ENCODE peak calls at places on chromosome 12, in eight cellular contexts. Q is stimulated activated CD4-positive, alpha-beta T cell treated with anti-CD3 and anti-CD28 coated beads, Interleukin-4, amount 100 ng/mL, for 48 hours; H is Daoy; T is brain microvascular endothelial cell; Y is central memory CD4-positive, alpha-beta T cell; S is SHP77; P is mesothelial cell of epicardium; N is H9. L is an unnamed sample.

GRCh38 chr12:45353944-45354343 is 138.0 kb downstream of the ANO6 start:
- DNase-seq in Q (no peak), H (no peak), T (no peak), Y (no peak), S (no peak), P (no peak), N (no peak), L (no peak)

GRCh38 chr12:29131539-29131938 is 17.5 kb upstream of the FAR2 start:
- DNase-seq in Q (no peak), H (peak; percentile 19), T (peak; percentile 24), Y (no peak), S (no peak), P (no peak), N (no peak), L (no peak)

GRCh38 chr12:47207829-47208248 is 128.1 kb upstream of the AMIGO2 start:
- DNase-seq in Q (no peak), H (no peak), T (no peak), Y (peak; percentile 42), S (no peak), P (no peak), N (no peak), L (peak; percentile 33)

GRCh38 chr12:65858831-65859230 is 34.5 kb downstream of the HMGA2 start:
- DNase-seq in Q (no peak), H (no peak), T (peak; percentile 62), Y (no peak), S (no peak), P (no peak), N (no peak), L (no peak)

GRCh38 chr12:56838602-56839488 is 75.7 kb downstream of the HSD17B6 start:
- DNase-seq in Q (no peak), H (no peak), T (no peak), Y (no peak), S (no peak), P (no peak), N (no peak), L (no peak)

GRCh38 chr12:27253347-27253746 is 9.3 kb downstream of the STK38L start:
- DNase-seq in Q (no peak), H (no peak), T (no peak), Y (no peak), S (no peak), P (no peak), N (no peak), L (no peak)

GRCh38 chr12:50776749-50777728 is 13.1 kb downstream of the ATF1 start:
- DNase-seq in Q (no peak), H (no peak), T (no peak), Y (no peak), S (no peak), P (no peak), N (no peak), L (no peak)

GRCh38 chr12:65905941-65906471 is 81.7 kb downstream of the HMGA2 start:
- DNase-seq in Q (no peak), H (no peak), T (no peak), Y (no peak), S (no peak), P (no peak), N (no peak), L (no peak)

GRCh38 chr12:101969-102878 is 35.7 kb downstream of the IQSEC3 start:
- DNase-seq in Q (peak; percentile 12), H (no peak), T (no peak), Y (no peak), S (no peak), P (no peak), N (peak; percentile 54), L (no peak)

GRCh38 chr12:46269429-46270241 is 792 bp upstream of the SLC38A1 start:
- DNase-seq in Q (peak; percentile 53), H (peak; percentile 9), T (no peak), Y (peak; percentile 61), S (peak; percentile 47), P (no peak), N (peak; percentile 64), L (no peak)

GRCh38 chr12:132219323-132219722 is 75.1 kb downstream of the NOC4L start:
- DNase-seq in Q (no peak), H (no peak), T (no peak), Y (no peak), S (peak; percentile 64), P (no peak), N (no peak), L (no peak)

GRCh38 chr12:9992296-9992695 is 6.6 kb downstream of the CLEC1B start:
- DNase-seq in Q (no peak), H (no peak), T (no peak), Y (no peak), S (no peak), P (no peak), N (no peak), L (no peak)

GRCh38 chr12:9334026-9334692 is 126.0 kb upstream of the PZP start:
- DNase-seq in Q (no peak), H (no peak), T (no peak), Y (no peak), S (no peak), P (no peak), N (no peak), L (no peak)

GRCh38 chr12:34108405-34108803 is 86.1 kb downstream of the ALG10 start:
- DNase-seq in Q (no peak), H (no peak), T (no peak), Y (no peak), S (no peak), P (no peak), N (no peak), L (no peak)

GRCh38 chr12:69570545-69571399 is 14.5 kb upstream of the CCT2 start:
- DNase-seq in Q (peak; percentile 7), H (peak; percentile 61), T (peak; percentile 64), Y (peak; percentile 53), S (peak; percentile 8), P (no peak), N (no peak), L (peak; percentile 73)

GRCh38 chr12:92899388-92900001 is 29.6 kb downstream of the EEA1 start:
- DNase-seq in Q (no peak), H (peak; percentile 94), T (peak; percentile 98), Y (no peak), S (no peak), P (no peak), N (no peak), L (peak; percentile 28)

GRCh38 chr12:119659289-119659897 is 8.5 kb upstream of the PRKAB1 start:
- DNase-seq in Q (peak; percentile 24), H (peak; percentile 21), T (peak; percentile 42), Y (peak; percentile 35), S (peak; percentile 47), P (no peak), N (no peak), L (no peak)

GRCh38 chr12:110744176-110744575 is 1.5 kb upstream of the PPP1CC start:
- DNase-seq in Q (no peak), H (peak; percentile 68), T (peak; percentile 26), Y (no peak), S (no peak), P (no peak), N (no peak), L (no peak)

GRCh38 chr12:117768860-117769259 is 199.9 kb downstream of the KSR2 start:
- DNase-seq in Q (no peak), H (no peak), T (no peak), Y (no peak), S (no peak), P (no peak), N (no peak), L (no peak)

GRCh38 chr12:30796891-30797371 is 42.2 kb upstream of the CAPRIN2 start:
- DNase-seq in Q (no peak), H (peak; percentile 68), T (peak; percentile 33), Y (no peak), S (peak; percentile 11), P (no peak), N (peak; percentile 66), L (no peak)

GRCh38 chr12:85280984-85281946 is 1.2 kb downstream of the ALX1 start:
- DNase-seq in Q (no peak), H (no peak), T (no peak), Y (no peak), S (no peak), P (no peak), N (no peak), L (no peak)

GRCh38 chr12:99454539-99455172 is 192.9 kb upstream of the GARIN6 start:
- DNase-seq in Q (no peak), H (no peak), T (no peak), Y (no peak), S (no peak), P (no peak), N (no peak), L (no peak)

GRCh38 chr12:98440165-98440581 is 75.2 kb upstream of the TMPO start:
- DNase-seq in Q (no peak), H (peak; percentile 77), T (peak; percentile 98), Y (no peak), S (no peak), P (no peak), N (no peak), L (peak; percentile 85)

GRCh38 chr12:90945070-90945649 is 9.8 kb downstream of the CCER1 start:
- DNase-seq in Q (no peak), H (no peak), T (peak; percentile 24), Y (no peak), S (peak; percentile 9), P (no peak), N (no peak), L (no peak)

GRCh38 chr12:13597166-13597565 is 384.2 kb downstream of the GRIN2B start:
- DNase-seq in Q (no peak), H (no peak), T (no peak), Y (no peak), S (no peak), P (no peak), N (no peak), L (no peak)

GRCh38 chr12:53044896-53045571 is 4.8 kb upstream of the TNS2 start:
- DNase-seq in Q (no peak), H (no peak), T (no peak), Y (no peak), S (no peak), P (no peak), N (no peak), L (no peak)

GRCh38 chr12:75585309-75585708 is 73.9 kb upstream of the KRR1 start:
- DNase-seq in Q (no peak), H (peak; percentile 61), T (peak; percentile 79), Y (no peak), S (no peak), P (no peak), N (no peak), L (no peak)

GRCh38 chr12:77204055-77204454 is 138.7 kb upstream of the E2F7 start:
- DNase-seq in Q (no peak), H (peak; percentile 29), T (peak; percentile 18), Y (no peak), S (no peak), P (no peak), N (peak; percentile 62), L (no peak)

GRCh38 chr12:39275846-39276245 is 167.1 kb downstream of the KIF21A start:
- DNase-seq in Q (no peak), H (no peak), T (no peak), Y (no peak), S (no peak), P (no peak), N (no peak), L (no peak)

GRCh38 chr12:13336216-13336615 is 139.7 kb downstream of the EMP1 start:
- DNase-seq in Q (no peak), H (no peak), T (no peak), Y (no peak), S (no peak), P (no peak), N (no peak), L (no peak)

GRCh38 chr12:76450690-76451089 is 102.5 kb upstream of the BBS10 start:
- DNase-seq in Q (no peak), H (peak; percentile 85), T (peak; percentile 89), Y (no peak), S (no peak), P (no peak), N (no peak), L (no peak)

GRCh38 chr12:47938093-47938492 is 25.3 kb upstream of the TMEM106C start:
- DNase-seq in Q (no peak), H (peak; percentile 52), T (peak; percentile 12), Y (no peak), S (no peak), P (no peak), N (no peak), L (no peak)

GRCh38 chr12:8957561-8957960 is 8.1 kb upstream of the M6PR start:
- DNase-seq in Q (no peak), H (no peak), T (no peak), Y (no peak), S (no peak), P (no peak), N (no peak), L (no peak)

GRCh38 chr12:99915251-99916082 is 69.3 kb downstream of the ANKS1B start:
- DNase-seq in Q (no peak), H (peak; percentile 81), T (peak; percentile 78), Y (no peak), S (no peak), P (no peak), N (no peak), L (no peak)

L was measured in ascending aorta.